ENCODE peak calls at places on chromosomes 7 and 10, in six cellular contexts. N is neural crest cell, K is WERI-Rb-1, C is heart left ventricle, R is fibroblast of mammary gland, P is pancreas. A is an unnamed sample.

GRCh38 chr7:150405584-150406310 is 26.6 kb downstream of the ZNF775 start:
- DNase-seq in N (peak; percentile 34), P (peak; percentile 69), K (no peak), R (peak; percentile 22), C (peak; percentile 36), A (no peak)

GRCh38 chr7:434891-435486 is 84.7 kb downstream of the PDGFA start:
- DNase-seq in N (no peak), K (no peak), R (no peak), P (no peak), C (no peak), A (no peak)

GRCh38 chr10:16195178-16195769 is 241.5 kb upstream of the PTER start:
- DNase-seq in K (no peak), P (no peak), C (no peak), N (no peak), R (no peak), A (no peak)

GRCh38 chr7:26664735-26665420 is 199.5 kb downstream of the SKAP2 start:
- DNase-seq in K (no peak), C (no peak), R (peak; percentile 23), N (no peak), P (no peak), A (no peak)

GRCh38 chr7:122869260-122869659 is 17.0 kb downstream of the CADPS2 start:
- DNase-seq in R (no peak), C (no peak), P (no peak), K (no peak), N (no peak), A (no peak)

GRCh38 chr10:122112021-122112616 is 123.2 kb downstream of the TACC2 start:
- DNase-seq in R (peak; percentile 62), C (no peak), K (no peak), P (no peak), N (no peak), A (no peak)

GRCh38 chr10:97762056-97762455 is 9.7 kb downstream of the SFRP5 start:
- DNase-seq in C (no peak), N (no peak), K (no peak), R (no peak), P (peak; percentile 54), A (no peak)

GRCh38 chr7:129829677-129830631 is 122.8 kb downstream of the UBE2H start:
- DNase-seq in N (peak; percentile 53), C (peak; percentile 70), P (no peak), K (peak; percentile 93), R (peak; percentile 86), A (peak; percentile 55)

GRCh38 chr10:129033354-129033729 is 433.7 kb upstream of the MGMT start:
- DNase-seq in R (no peak), P (no peak), K (no peak), N (no peak), C (no peak), A (no peak)

GRCh38 chr10:129033790-129034272 is 433.2 kb upstream of the MGMT start:
- DNase-seq in P (no peak), R (no peak), K (peak; percentile 68), C (no peak), N (peak; percentile 12), A (no peak)

GRCh38 chr10:129028425-129028824 is 438.6 kb upstream of the MGMT start:
- DNase-seq in K (no peak), N (no peak), C (no peak), P (no peak), R (no peak), A (no peak)

GRCh38 chr10:129032626-129033353 is 434.3 kb upstream of the MGMT start:
- DNase-seq in P (no peak), N (no peak), K (no peak), R (no peak), C (no peak), A (no peak)

DNA sequence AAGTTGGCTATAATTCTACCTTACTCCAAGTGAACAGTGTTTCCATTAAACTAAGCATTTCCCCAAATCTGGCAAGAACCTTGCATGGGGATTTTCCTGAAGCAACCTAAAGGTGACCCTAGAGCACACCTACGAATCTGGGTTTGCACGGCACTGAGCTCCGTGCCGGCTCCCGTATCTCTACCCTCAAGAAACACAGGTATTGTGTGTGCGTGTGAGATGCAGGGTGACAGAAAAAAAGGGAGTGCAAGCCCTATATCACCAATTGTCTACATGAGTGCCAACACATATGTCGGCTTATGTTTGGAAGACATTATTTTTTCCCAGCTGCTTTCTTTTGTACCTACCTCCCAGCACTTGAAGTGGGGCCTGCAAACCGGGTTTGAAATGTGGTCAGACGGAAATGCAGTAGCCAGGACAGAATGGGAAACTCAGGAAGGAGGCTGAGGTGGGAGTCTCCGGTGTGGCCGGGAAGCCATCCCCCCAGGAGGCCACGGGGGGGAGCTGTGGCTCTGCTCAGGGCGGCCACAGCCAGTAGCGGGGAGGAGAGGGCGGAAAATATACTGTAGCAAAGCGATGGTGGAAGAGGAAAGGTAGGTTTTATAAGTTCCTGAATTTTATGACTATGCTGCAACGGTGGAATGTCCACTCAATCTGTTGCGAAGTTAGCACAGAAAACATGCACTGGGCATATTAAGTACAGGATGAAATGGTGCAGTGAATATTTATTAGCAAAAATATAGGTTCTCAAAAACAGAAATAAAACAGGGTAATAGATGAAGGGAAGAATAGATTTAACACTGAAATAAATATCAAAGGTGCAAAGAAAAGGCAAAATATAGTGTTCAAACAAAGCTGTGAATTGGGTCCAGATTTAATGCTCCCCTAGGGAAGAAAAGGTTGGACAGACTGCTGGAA is 435.5 kb upstream of the MGMT start:
- DNase-seq in K (peak; percentile 58), P (peak; percentile 79), N (peak; percentile 65), C (peak; percentile 56), R (peak; percentile 27), A (no peak)
- TF ChIP-seq CTCF in K (peak; percentile 92), P (peak; percentile 76), N (peak; percentile 97), C (peak; percentile 91), R (peak; percentile 79), A (peak; percentile 69)

GRCh38 chr10:34002896-34003295 is 668.4 kb upstream of the NRP1 start:
- DNase-seq in R (no peak), N (no peak), C (no peak), K (no peak), P (no peak), A (no peak)

GRCh38 chr10:34003561-34003960 is 669.1 kb upstream of the NRP1 start:
- DNase-seq in K (no peak), P (no peak), N (no peak), C (no peak), R (no peak), A (no peak)

GRCh38 chr10:34001831-34002230 is 667.4 kb upstream of the NRP1 start:
- DNase-seq in C (no peak), P (no peak), K (no peak), N (no peak), R (no peak), A (no peak)

GRCh38 chr10:34006471-34006870 is 672.0 kb upstream of the NRP1 start:
- DNase-seq in R (no peak), P (no peak), C (no peak), K (no peak), N (no peak), A (no peak)

DNA sequence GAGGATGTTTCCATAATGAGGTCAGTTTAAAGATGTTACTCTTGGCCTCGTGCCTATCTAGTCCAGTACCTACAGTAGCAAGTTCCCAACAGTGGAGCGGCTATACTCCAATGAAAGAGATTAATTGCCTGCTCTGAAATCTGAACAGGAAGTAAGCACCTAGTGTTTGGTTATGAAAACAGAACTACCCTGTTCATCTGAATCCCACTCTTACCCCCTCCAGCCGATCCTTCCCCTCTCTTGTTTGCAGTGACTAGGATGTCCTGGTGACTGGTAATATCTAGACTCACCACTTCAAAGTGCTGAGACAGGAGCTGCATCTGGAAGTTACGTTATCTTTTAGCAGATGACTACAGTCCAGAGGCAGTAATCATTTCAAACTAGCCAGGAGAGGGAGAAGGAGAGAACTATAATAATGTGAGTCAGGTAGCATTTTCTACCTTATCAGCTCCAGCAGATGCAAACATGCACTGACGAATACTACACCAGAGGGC is 666.7 kb upstream of the NRP1 start:
- DNase-seq in R (no peak), P (no peak), K (no peak), C (no peak), N (no peak), A (no peak)
- TF ChIP-seq CTCF in R (no peak), P (no peak), K (no peak), C (no peak), N (no peak), A (no peak)

GRCh38 chr7:7686806-7687205 is 31.6 kb downstream of the RPA3 start:
- DNase-seq in P (no peak), R (no peak), K (no peak), C (no peak), N (no peak), A (no peak)

GRCh38 chr7:7693881-7694280 is 24.5 kb downstream of the RPA3 start:
- DNase-seq in K (no peak), R (peak; percentile 84), P (no peak), N (no peak), C (no peak), A (peak; percentile 66)

GRCh38 chr7:7687800-7688199 is 30.6 kb downstream of the RPA3 start:
- DNase-seq in R (no peak), C (no peak), N (no peak), P (no peak), K (no peak), A (no peak)

GRCh38 chr7:7688310-7688709 is 30.1 kb downstream of the RPA3 start:
- DNase-seq in P (no peak), K (no peak), C (no peak), N (no peak), R (no peak), A (no peak)

GRCh38 chr7:7688956-7689355 is 29.5 kb downstream of the RPA3 start:
- DNase-seq in K (no peak), P (no peak), N (no peak), R (no peak), C (no peak), A (no peak)
- TF ChIP-seq CTCF in K (no peak), P (no peak), N (no peak), R (no peak), C (no peak), A (no peak)

GRCh38 chr7:74119831-74120230 is 36.2 kb downstream of the LIMK1 start:
- DNase-seq in C (no peak), K (no peak), N (no peak), P (no peak), R (no peak), A (no peak)

DNA sequence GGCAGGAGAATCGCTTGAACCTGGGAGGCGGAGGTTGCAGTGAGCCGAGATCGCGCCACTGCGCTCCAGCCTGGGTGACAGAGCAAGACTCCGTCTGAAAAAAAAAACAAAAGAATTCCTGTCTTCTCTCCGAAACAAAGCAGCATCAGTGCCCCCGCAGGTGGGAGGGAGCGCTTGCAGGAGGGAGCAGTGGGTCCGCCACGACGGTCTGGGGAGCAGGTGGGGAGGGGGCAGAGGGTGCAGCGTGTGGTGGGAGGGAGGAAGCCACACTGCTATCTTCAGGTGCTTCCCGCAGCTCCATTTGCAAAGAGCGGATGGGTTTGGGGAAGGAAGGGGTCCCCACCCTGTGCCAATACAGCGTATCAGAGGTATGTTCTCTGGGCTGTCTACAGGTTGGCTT is 31.7 kb downstream of the LIMK1 start:
- DNase-seq in K (peak; percentile 32), P (no peak), N (no peak), C (no peak), R (no peak), A (no peak)
- TF ChIP-seq CTCF in K (peak; percentile 32), P (no peak), N (no peak), C (no peak), R (no peak), A (no peak)

DNA sequence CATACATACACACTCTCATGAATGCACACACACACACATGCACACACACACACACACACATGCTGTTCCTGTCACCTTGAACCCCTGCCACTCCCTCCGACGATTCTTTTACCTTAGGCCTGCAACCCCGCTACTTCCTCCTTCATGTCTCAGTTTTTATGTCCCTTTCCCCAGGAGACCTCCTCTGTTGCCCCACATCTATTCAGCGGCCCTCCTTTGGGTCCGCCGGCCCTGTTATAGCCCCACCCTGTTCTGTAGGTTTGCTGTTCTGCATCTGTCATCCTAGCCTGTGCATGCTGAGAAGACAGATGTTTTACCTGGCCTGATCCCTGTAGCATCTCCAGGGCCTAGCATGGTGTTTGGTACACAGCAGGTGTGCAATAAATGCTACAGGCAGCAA is 161.6 kb upstream of the PCBD1 start:
- DNase-seq in K (no peak), C (no peak), R (no peak), N (no peak), P (no peak), A (no peak)
- TF ChIP-seq CTCF in K (no peak), C (no peak), R (no peak), N (no peak), P (no peak), A (no peak)